ENCODE peak calls at places on chromosomes 16 and 17, in five cellular contexts. U is fibroblast of lung, L is left ventricle myocardium inferior, B is lung, P is tibial nerve. O is an unnamed sample.

GRCh38 chr17:81354944-81355327 is 40.3 kb upstream of the BAHCC1 start:
- DNase-seq in L (no peak), P (no peak), U (no peak), B (no peak), O (no peak)

GRCh38 chr17:60678118-60678444 is 430 bp downstream of the BCAS3 start:
- DNase-seq in L (no peak), U (no peak), B (no peak), P (no peak), O (no peak)

GRCh38 chr17:47246120-47246519 is 7.5 kb upstream of the ITGB3 start:
- DNase-seq in U (no peak), P (no peak), B (no peak), L (no peak), O (no peak)

GRCh38 chr17:22503322-22503899 is 811.1 kb downstream of the KCNJ18 start:
- DNase-seq in P (no peak), B (no peak), U (no peak), L (no peak), O (no peak)

GRCh38 chr17:55158439-55158838 is 106.3 kb upstream of the HLF start:
- DNase-seq in P (no peak), U (peak; percentile 51), B (no peak), L (no peak), O (no peak)

GRCh38 chr17:64005734-64006167 is 7.6 kb downstream of the PRR29 start:
- DNase-seq in L (no peak), U (no peak), P (no peak), B (no peak), O (no peak)

GRCh38 chr17:900336-900735 is 79.2 kb downstream of the NXN start:
- DNase-seq in L (no peak), B (no peak), U (no peak), P (no peak), O (no peak)

GRCh38 chr17:75152971-75153853 is 1.1 kb downstream of the JPT1 start:
- DNase-seq in U (peak; percentile 48), B (no peak), L (no peak), P (no peak), O (peak; percentile 75)

GRCh38 chr16:69166221-69166833 is 20.6 kb upstream of the SNTB2 start:
- DNase-seq in B (no peak), U (peak; percentile 80), L (no peak), P (no peak), O (no peak)

GRCh38 chr16:84687715-84688114 is 12.1 kb upstream of the USP10 start:
- DNase-seq in L (no peak), B (no peak), U (peak; percentile 94), P (no peak), O (no peak)

GRCh38 chr16:70661918-70662641 is 15.7 kb downstream of the IL34 start:
- DNase-seq in P (no peak), B (no peak), U (peak; percentile 56), L (no peak), O (no peak)
- H3K36me3 ChIP-seq in P (peaks cover 92% of the 10 kb centered on the region), B (peaks cover 42% of the 10 kb centered on the region), U (peaks cover 46% of the 10 kb centered on the region), L (peaks cover 47% of the 10 kb centered on the region), O (peaks cover 24% of the 10 kb centered on the region)

GRCh38 chr17:78256705-78257559 is 25.5 kb downstream of the TMEM235 start:
- DNase-seq in P (no peak), U (no peak), B (no peak), L (no peak), O (no peak)

GRCh38 chr17:78257810-78258322 is 26.4 kb downstream of the TMEM235 start:
- DNase-seq in P (no peak), U (no peak), L (peak; percentile 46), B (no peak), O (no peak)

GRCh38 chr17:78255953-78256704 is 24.7 kb downstream of the TMEM235 start:
- DNase-seq in L (no peak), B (no peak), P (no peak), U (no peak), O (no peak)

GRCh38 chr17:78255029-78255656 is 23.7 kb downstream of the TMEM235 start:
- DNase-seq in P (no peak), L (no peak), U (no peak), B (no peak), O (no peak)

DNA sequence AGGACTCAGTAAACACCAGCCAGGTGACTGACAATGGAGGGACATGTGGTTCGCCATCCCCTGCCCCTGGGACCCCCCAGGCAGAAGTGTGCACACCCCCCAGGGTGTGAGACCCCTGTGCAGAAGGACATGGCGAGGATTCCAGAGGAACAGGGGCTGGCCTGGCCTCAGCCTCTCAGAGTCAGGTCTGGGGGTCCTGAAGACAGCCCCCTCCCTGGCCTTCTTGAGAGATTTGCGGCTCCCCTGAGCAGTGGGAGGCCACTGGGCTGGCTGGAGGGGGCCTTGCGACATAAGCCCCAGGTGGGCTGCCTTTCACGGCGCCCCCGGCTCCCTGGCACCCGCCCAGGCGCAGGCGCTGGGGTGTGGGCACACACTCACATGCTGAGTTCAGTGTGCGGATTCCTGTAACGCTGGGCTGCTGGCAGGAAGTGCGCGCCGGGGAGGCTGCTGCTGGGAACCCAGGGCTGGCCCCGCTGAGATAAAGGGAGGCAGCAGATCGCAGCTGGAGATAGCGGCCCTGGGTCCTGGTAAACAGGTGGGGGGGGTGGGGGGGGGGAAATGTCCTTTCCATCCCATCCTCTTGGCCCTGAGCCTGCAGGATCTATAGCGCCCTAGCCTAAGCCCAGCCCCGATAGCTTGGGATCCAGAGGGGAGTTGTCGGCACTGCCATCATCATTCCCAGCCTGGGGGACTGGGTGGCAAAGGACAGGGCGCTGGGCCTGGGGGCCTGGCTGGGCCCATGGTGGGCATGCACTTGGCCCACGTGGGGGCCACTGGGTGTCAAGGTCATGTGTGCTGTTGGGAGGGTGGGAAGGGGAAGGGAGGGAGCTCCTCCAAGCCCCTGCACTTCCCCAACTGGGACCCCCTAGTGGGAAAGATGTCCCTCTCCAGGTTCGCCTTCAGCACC is 27.1 kb downstream of the TMEM235 start:
- DNase-seq in L (peak; percentile 70), U (peak; percentile 32), P (no peak), B (peak; percentile 69), O (no peak)
- H3K4me1 ChIP-seq in L (peaks cover 59% of the 10 kb centered on the region), U (no peaks in the 10 kb centered on the region), P (peaks cover 7% of the 10 kb centered on the region), B (no peaks in the 10 kb centered on the region), O (no peaks in the 10 kb centered on the region)

DNA sequence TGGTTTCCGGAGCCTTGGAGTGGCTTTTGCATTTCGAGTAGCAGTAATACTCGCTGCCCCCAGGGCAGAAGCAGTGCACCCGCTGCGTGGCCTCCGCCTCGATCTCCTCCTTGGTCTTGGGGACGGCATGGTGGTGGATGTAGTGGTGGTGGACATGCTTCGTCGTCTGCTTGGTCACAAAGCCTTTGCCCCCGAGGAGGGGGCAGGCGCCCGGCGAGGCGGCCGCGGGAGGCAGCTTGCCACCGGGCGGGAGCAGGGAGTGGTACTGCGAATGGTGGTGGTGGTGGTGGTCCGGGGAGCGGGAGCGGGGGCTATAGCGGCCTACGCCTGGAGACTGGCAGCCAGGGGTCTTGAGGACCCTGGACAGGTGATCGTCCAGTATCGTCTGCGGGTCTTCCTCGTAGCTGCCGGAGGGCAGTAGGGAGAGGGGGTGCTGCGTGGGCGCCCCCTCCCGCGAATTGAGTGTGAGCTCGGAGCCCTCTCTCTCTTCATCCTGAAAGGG is 24.1 kb downstream of the AXIN2 start:
- DNase-seq in B (no peak), P (no peak), U (no peak), L (no peak), O (no peak)
- H3K36me3 ChIP-seq in B (peaks cover 59% of the 10 kb centered on the region), P (peaks cover 77% of the 10 kb centered on the region), U (no peaks in the 10 kb centered on the region), L (peaks cover 77% of the 10 kb centered on the region), O (peaks cover 14% of the 10 kb centered on the region)

GRCh38 chr17:67836205-67836987 is 11.1 kb downstream of the BPTF start:
- DNase-seq in B (peak; percentile 2), L (no peak), P (no peak), U (peak; percentile 72), O (no peak)
- H3K4me1 ChIP-seq in B (peaks cover 20% of the 10 kb centered on the region), L (peaks cover 57% of the 10 kb centered on the region), P (peaks cover 9% of the 10 kb centered on the region), U (peaks cover 9% of the 10 kb centered on the region), O (no peaks in the 10 kb centered on the region)

DNA sequence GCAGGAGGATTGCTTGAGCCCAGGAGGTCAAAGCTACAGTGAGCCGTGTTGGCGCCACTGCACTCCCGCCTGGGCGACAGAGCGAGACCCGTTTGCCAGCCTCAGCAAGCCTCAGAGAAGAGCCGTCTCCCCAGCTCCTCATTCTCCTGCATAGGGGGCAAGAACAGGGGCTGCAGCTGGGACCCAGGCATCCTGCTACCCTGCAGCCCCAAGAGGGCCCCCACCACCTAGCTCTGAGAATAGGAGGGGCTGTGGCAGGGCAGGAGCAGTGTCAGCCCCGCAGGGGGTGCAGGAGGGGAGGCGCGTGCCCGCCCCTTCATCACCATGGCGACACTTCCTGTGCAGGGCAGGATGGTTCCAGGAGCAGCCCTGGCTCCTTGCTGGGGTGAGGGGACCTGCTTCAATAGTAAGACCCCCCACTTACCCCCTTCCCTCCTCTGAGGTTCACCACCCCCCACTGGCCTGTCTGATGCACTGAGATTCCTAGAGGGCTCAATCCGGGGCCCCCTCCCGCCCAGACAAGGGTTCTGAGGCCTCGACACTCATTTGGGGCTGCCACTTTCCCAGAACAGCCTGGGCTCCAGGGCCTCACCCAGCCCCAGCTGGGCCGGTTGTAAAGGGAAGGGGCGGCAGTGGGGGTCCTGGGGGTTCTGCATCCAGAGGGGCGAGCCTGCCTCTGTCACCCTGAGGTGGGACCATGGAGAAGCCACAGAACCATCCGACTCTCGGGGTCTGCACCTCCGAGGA is 20.2 kb downstream of the VASN start:
- DNase-seq in L (no peak), B (no peak), P (no peak), U (no peak), O (no peak)
- H3K36me3 ChIP-seq in L (peaks cover 18% of the 10 kb centered on the region), B (peaks cover 36% of the 10 kb centered on the region), P (peaks cover 78% of the 10 kb centered on the region), U (peaks cover 11% of the 10 kb centered on the region), O (peaks cover 14% of the 10 kb centered on the region)